ENCODE peak calls at places on chromosomes 1 and 21, in seven cellular contexts. N is GM12891, U is K562, K is HepG2, L is SK-N-SH, B is GM12878, T is H1. X is an unnamed sample.

GRCh38 chr1:7705048-7705907 is 65.8 kb upstream of the VAMP3 start:
- DNase-seq in U (no peak), L (peak; percentile 69), N (no peak), K (no peak), B (no peak), T (peak; percentile 67), X (no peak)

GRCh38 chr1:176880954-176881595 is 283.4 kb downstream of the ASTN1 start:
- DNase-seq in N (peak; percentile 24), B (no peak), U (peak; percentile 92), L (peak; percentile 75), T (peak; percentile 90), K (peak; percentile 52), X (peak; percentile 29)

GRCh38 chr1:1358433-1359201 is at the start of gene MXRA8:
- DNase-seq in K (peak; percentile 79), L (no peak), U (peak; percentile 92), B (no peak), T (peak; percentile 66), N (no peak), X (no peak)

GRCh38 chr21:46049890-46050650 is 47.8 kb upstream of the COL6A2 start:
- DNase-seq in B (no peak), U (no peak), K (no peak), T (peak; percentile 36), L (no peak), N (no peak), X (no peak)

GRCh38 chr1:47887959-47888629 is 109.1 kb downstream of the TRABD2B start:
- DNase-seq in U (no peak), N (no peak), T (no peak), L (no peak), K (no peak), B (no peak), X (no peak)

GRCh38 chr1:90391116-90391515 is 326.0 kb downstream of the BARHL2 start:
- DNase-seq in U (no peak), K (no peak), T (no peak), L (no peak), N (no peak), B (no peak), X (no peak)

GRCh38 chr1:238340989-238341388 is 450.3 kb upstream of the ZP4 start:
- DNase-seq in T (no peak), U (no peak), K (no peak), L (no peak), N (no peak), B (no peak), X (no peak)

GRCh38 chr1:216221260-216221700 is 202.0 kb downstream of the USH2A start:
- DNase-seq in K (peak; percentile 61), B (peak; percentile 27), T (peak; percentile 58), N (peak; percentile 16), U (peak; percentile 14), L (peak; percentile 35), X (no peak)

GRCh38 chr1:154423303-154423987 is 18.3 kb downstream of the IL6R start:
- DNase-seq in T (no peak), U (no peak), B (no peak), N (no peak), K (no peak), L (no peak), X (no peak)

GRCh38 chr1:30110826-30111225 is 612.6 kb downstream of the MATN1 start:
- DNase-seq in U (no peak), K (no peak), L (no peak), B (no peak), N (no peak), T (no peak), X (no peak)

GRCh38 chr1:81650741-81651140 is 150.0 kb upstream of the ADGRL2 start:
- DNase-seq in K (no peak), U (no peak), B (no peak), T (no peak), L (no peak), N (no peak), X (no peak)

GRCh38 chr1:165828103-165828558 is 717 bp downstream of the UCK2 start:
- DNase-seq in L (peak; percentile 83), U (peak; percentile 74), B (no peak), K (peak; percentile 21), T (peak; percentile 67), N (peak; percentile 56), X (peak; percentile 65)

GRCh38 chr1:81050390-81050789 is 750.3 kb upstream of the ADGRL2 start:
- DNase-seq in T (no peak), L (no peak), N (no peak), K (no peak), U (no peak), B (no peak), X (no peak)

GRCh38 chr1:9763914-9764313 is 59.9 kb downstream of the CLSTN1 start:
- DNase-seq in B (no peak), U (no peak), K (no peak), T (no peak), N (no peak), L (no peak), X (no peak)

GRCh38 chr1:203628185-203628996 is 1.8 kb downstream of the ATP2B4 start:
- DNase-seq in T (peak; percentile 80), B (no peak), U (no peak), K (no peak), L (no peak), N (no peak), X (no peak)

GRCh38 chr1:174938306-174939000 is 61.3 kb upstream of the CACYBP start:
- DNase-seq in L (peak; percentile 22), B (no peak), U (no peak), K (no peak), T (no peak), N (no peak), X (no peak)

GRCh38 chr1:204286323-204286714 is 72.5 kb upstream of the GOLT1A start:
- DNase-seq in N (no peak), T (no peak), B (no peak), L (no peak), K (no peak), U (no peak), X (no peak)

GRCh38 chr21:41947596-41948403 is 6.0 kb downstream of the C2CD2 start:
- DNase-seq in U (no peak), N (no peak), L (no peak), T (no peak), K (no peak), B (no peak), X (no peak)

DNA sequence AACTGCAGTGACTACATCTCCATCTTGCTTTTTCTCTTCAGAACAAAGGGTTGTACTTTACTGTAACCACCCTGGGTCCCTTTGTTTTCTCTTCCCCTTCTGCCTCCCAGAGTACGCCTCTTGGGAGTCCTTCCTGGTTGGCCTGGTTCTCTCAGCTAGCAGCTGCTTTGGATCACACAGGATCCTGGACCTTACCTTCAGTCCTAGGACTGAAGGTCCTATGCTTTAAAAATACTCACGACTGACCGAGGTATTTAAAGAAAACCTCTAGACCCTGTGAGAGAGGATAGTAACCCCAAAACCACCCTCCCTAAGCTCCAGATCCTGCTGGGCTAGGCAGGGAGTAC is 4.8 kb downstream of the TRIM45 start:
- DNase-seq in T (no peak), N (no peak), L (no peak), U (no peak), K (no peak), B (no peak), X (no peak)
- TF ChIP-seq TAF1 in T (no peak), N (no peak), L (no peak), U (no peak), K (no peak), B (no peak), X (no peak)

GRCh38 chr1:6464514-6464836 is 1.5 kb downstream of the TNFRSF25 start:
- DNase-seq in U (peak; percentile 44), L (no peak), K (peak; percentile 58), B (no peak), N (no peak), T (no peak), X (no peak)
- TF ChIP-seq TAF1 in U (no peak), L (no peak), K (no peak), B (no peak), N (no peak), T (no peak), X (no peak)

DNA sequence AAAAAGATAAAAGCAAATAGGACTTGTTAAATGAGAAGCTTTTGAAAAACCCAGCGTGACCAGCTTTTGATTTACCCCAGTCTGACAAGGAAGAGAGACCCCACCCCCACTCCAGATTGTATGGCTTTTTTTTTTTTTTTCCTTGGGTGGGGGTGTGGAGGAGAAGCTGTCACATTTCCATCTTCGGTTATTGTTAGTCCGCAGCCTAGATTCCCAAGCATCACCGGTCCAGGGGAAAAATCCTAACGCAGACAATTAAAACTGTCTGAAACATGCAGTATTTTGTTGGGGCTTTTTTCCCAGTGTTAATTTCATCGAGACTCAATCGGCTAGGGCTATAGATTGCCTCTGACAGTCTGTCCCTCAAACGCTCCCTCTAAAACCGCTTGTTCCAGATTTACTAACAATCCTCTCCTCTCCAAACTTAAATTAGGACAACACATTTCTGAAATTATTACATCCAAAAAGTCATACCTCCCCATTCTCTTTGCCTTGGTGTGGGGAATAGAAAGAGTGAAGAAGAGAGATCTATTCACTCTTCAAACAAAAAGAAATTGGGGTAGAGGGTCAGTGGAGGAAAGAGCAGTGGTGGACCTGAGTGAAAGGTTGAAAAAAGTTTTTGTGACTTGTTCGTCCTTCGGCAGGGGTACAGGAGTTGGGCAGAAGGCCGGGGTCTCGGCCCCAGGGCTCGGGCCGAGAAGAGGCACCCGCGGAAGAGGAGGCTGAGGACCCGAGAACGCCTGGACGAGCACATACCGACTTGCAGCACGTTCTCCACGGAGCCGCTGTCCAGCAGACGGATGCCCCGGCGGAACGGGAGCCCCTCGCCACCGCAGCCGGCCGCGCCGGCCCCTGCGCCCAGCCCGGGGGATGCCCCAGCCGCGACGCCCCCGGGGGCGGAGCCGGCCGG is 1.1 kb downstream of the ZSWIM5 start:
- DNase-seq in N (no peak), U (peak; percentile 34), K (peak; percentile 22), B (no peak), L (peak; percentile 63), T (peak; percentile 72), X (no peak)
- TF ChIP-seq TAF1 in N (no peak), U (no peak), K (no peak), B (no peak), L (no peak), T (no peak), X (no peak)

GRCh38 chr1:213733708-213734107 is 254.1 kb upstream of the PROX1 start:
- DNase-seq in T (no peak), L (no peak), B (no peak), N (no peak), K (peak; percentile 85), U (no peak), X (no peak)

GRCh38 chr1:213742992-213743391 is 244.8 kb upstream of the PROX1 start:
- DNase-seq in U (no peak), L (no peak), N (no peak), K (no peak), T (no peak), B (no peak), X (no peak)

GRCh38 chr1:213738658-213739057 is 249.1 kb upstream of the PROX1 start:
- DNase-seq in L (no peak), U (no peak), K (no peak), N (no peak), T (no peak), B (no peak), X (no peak)

DNA sequence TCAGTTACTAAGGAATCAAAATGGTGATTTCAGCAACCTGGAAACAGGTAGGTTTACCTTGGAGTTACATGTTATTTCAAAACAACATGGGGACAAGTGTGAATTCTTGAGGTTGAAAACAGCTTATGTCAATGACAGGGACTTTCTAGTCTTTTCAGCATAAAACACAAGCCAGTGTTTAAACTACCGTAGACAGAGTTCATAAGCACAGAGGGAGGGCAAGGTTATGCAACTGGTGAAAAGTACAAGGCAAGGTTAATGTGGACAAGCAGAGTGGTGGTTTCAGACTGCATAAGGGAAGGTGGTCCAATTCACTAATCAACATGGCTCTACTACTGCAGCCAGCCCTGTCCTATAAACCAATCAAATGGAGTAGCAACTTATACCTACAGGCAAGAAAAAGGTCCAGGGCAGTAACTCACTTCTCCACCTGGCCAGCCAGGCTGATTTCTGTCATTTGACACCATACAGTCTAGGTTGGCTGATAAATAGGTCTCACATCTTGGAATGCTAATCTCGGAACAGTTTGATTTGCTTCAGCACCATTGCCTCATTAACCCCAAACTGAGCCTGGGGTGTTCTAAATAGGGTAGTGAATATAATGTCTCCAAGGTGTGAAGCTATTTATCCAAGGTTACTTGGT is 250.3 kb upstream of the PROX1 start:
- DNase-seq in U (no peak), N (no peak), T (no peak), L (no peak), B (no peak), K (peak; percentile 86), X (no peak)
- TF ChIP-seq TAF1 in U (no peak), N (no peak), T (no peak), L (no peak), B (no peak), K (no peak), X (no peak)